ENCODE peak calls at places on chromosomes 2 and 18, in six cellular contexts. M is H1, T is neuronal stem cell, J is mesendoderm, R is IMR-90, W is trophoblast cell. H is an unnamed sample.

GRCh38 chr2:148874868-148875341 is at the start of gene KIF5C:
- DNase-seq in M (peak; percentile 83), T (peak; percentile 84), J (peak; percentile 98), R (peak; percentile 63), W (peak; percentile 47), H (peak; percentile 46)

GRCh38 chr2:80547344-80547743 is 242.8 kb upstream of the LRRTM1 start:
- DNase-seq in M (no peak), T (no peak), J (no peak), R (no peak), W (no peak), H (no peak)

GRCh38 chr2:173307287-173307686 is 47.4 kb upstream of the CDCA7 start:
- DNase-seq in M (no peak), T (no peak), J (peak; percentile 73), R (no peak), W (no peak), H (no peak)

GRCh38 chr2:10410001-10410671 is 38.0 kb downstream of the ODC1 start:
- DNase-seq in M (no peak), T (no peak), J (no peak), R (no peak), W (peak; percentile 38), H (no peak)

GRCh38 chr2:188808921-188809320 is 165.3 kb upstream of the COL3A1 start:
- DNase-seq in M (no peak), T (no peak), J (no peak), R (peak; percentile 88), W (no peak), H (peak; percentile 41)

GRCh38 chr2:231527955-231528635 is 2.1 kb downstream of the NMUR1 start:
- DNase-seq in M (no peak), T (no peak), J (no peak), R (no peak), W (no peak), H (no peak)

GRCh38 chr18:12307871-12308385 is at the start of gene TUBB6:
- DNase-seq in M (no peak), T (peak; percentile 57), J (peak; percentile 80), R (peak; percentile 81), W (peak; percentile 71), H (peak; percentile 88)

GRCh38 chr18:11175266-11175947 is 26.0 kb upstream of the PIEZO2 start:
- DNase-seq in M (no peak), T (no peak), J (no peak), R (peak; percentile 85), W (peak; percentile 50), H (peak; percentile 13)

GRCh38 chr2:48107326-48107925 is 201.1 kb upstream of the FBXO11 start:
- DNase-seq in M (no peak), T (no peak), J (peak; percentile 61), R (peak; percentile 77), W (peak; percentile 97), H (peak; percentile 92)

GRCh38 chr2:112092286-112093041 is 37.4 kb downstream of the TMEM87B start:
- DNase-seq in M (no peak), T (no peak), J (peak; percentile 64), R (peak; percentile 83), W (peak; percentile 58), H (peak; percentile 72)

GRCh38 chr2:33436083-33436482 is 40.4 kb upstream of the RASGRP3 start:
- DNase-seq in M (no peak), T (no peak), J (no peak), R (no peak), W (no peak), H (peak; percentile 56)

GRCh38 chr2:152715854-152716428 is 1.3 kb downstream of the PRPF40A start:
- DNase-seq in M (peak; percentile 17), T (no peak), J (peak; percentile 81), R (peak; percentile 5), W (no peak), H (peak; percentile 54)

GRCh38 chr2:132373391-132374135 is 43.0 kb upstream of the GPR39 start:
- DNase-seq in M (no peak), T (no peak), J (no peak), R (no peak), W (no peak), H (no peak)

GRCh38 chr2:56801770-56802169 is 618.0 kb downstream of the CCDC85A start:
- DNase-seq in M (no peak), T (no peak), J (no peak), R (no peak), W (no peak), H (peak; percentile 6)

GRCh38 chr2:69092857-69093256 is 79.9 kb downstream of the ANTXR1 start:
- DNase-seq in M (no peak), T (no peak), J (no peak), R (no peak), W (no peak), H (no peak)

GRCh38 chr2:220188031-220188430 is 560.6 kb downstream of the SLC4A3 start:
- DNase-seq in M (no peak), T (no peak), J (no peak), R (peak; percentile 43), W (no peak), H (peak; percentile 6)

GRCh38 chr2:128198666-128199065 is 107.7 kb downstream of the UGGT1 start:
- DNase-seq in M (no peak), T (no peak), J (no peak), R (no peak), W (no peak), H (no peak)

GRCh38 chr2:31322376-31322775 is 88.4 kb downstream of the EHD3 start:
- DNase-seq in M (no peak), T (no peak), J (no peak), R (peak; percentile 68), W (no peak), H (peak; percentile 33)

GRCh38 chr18:68796936-68797690 is 767 bp upstream of the CCDC102B start:
- DNase-seq in M (no peak), T (no peak), J (peak; percentile 41), R (peak; percentile 83), W (no peak), H (peak; percentile 87)

GRCh38 chr2:189412330-189412953 is 28.8 kb upstream of the WDR75 start:
- DNase-seq in M (no peak), T (peak; percentile 35), J (peak; percentile 48), R (peak; percentile 74), W (peak; percentile 70), H (peak; percentile 82)

GRCh38 chr18:47331051-47331450 is 79.6 kb upstream of the SKOR2 start:
- DNase-seq in M (no peak), T (no peak), J (no peak), R (no peak), W (no peak), H (no peak)

GRCh38 chr2:147031897-147032296 is 812.9 kb upstream of the ACVR2A start:
- DNase-seq in M (no peak), T (no peak), J (no peak), R (no peak), W (no peak), H (no peak)

GRCh38 chr18:77058186-77058847 is 74.3 kb downstream of the MBP start:
- DNase-seq in M (no peak), T (no peak), J (no peak), R (no peak), W (no peak), H (no peak)

GRCh38 chr18:22977847-22978701 is 44.9 kb downstream of the RBBP8 start:
- DNase-seq in M (no peak), T (no peak), J (no peak), R (peak; percentile 89), W (peak; percentile 37), H (peak; percentile 80)

GRCh38 chr2:238180554-238180953 is 21.8 kb downstream of the ERFE start:
- DNase-seq in M (no peak), T (no peak), J (no peak), R (no peak), W (no peak), H (no peak)
- H3K36me3 ChIP-seq in M (peaks cover 78% of the 10 kb centered on the region), T (peaks cover 38% of the 10 kb centered on the region), J (peaks cover 26% of the 10 kb centered on the region), R (peaks cover 55% of the 10 kb centered on the region), W (peaks cover 59% of the 10 kb centered on the region), H (peaks cover 88% of the 10 kb centered on the region)

GRCh38 chr2:65465857-65466256 is 33.5 kb upstream of the SPRED2 start:
- DNase-seq in M (no peak), T (no peak), J (no peak), R (no peak), W (no peak), H (no peak)
- H4K8ac ChIP-seq in M (no peak overlapping the region), T (no peak overlapping the region), J (no peak overlapping the region), R (no peak overlapping the region), W (no peak overlapping the region), H (no peak overlapping the region)

DNA sequence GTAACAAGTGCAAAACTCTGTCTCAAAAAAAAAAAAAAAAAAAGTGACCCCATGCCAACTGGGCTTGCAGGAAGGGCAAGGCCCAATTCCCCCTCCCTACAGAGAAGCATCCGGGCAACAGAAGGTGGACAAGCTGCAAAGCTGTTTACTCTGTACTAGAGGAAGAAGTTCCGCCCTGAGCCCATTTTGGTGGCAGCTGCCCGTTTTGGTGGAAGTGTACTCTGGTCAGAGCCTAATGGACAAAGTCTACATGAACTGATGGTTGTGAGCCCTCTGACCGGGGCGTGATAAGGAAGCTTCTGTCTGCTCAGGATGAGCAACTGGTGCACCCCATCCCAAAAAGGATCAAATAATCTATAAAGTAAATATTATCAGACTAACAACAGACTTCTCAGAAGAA is 65.0 kb downstream of the TRAPPC8 start:
- DNase-seq in M (no peak), T (no peak), J (no peak), R (no peak), W (no peak), H (no peak)
- H3K36me3 ChIP-seq in M (peaks cover 30% of the 10 kb centered on the region), T (peaks cover 8% of the 10 kb centered on the region), J (peaks cover 2% of the 10 kb centered on the region), R (peaks cover 17% of the 10 kb centered on the region), W (peaks cover 13% of the 10 kb centered on the region), H (peaks cover 22% of the 10 kb centered on the region)

DNA sequence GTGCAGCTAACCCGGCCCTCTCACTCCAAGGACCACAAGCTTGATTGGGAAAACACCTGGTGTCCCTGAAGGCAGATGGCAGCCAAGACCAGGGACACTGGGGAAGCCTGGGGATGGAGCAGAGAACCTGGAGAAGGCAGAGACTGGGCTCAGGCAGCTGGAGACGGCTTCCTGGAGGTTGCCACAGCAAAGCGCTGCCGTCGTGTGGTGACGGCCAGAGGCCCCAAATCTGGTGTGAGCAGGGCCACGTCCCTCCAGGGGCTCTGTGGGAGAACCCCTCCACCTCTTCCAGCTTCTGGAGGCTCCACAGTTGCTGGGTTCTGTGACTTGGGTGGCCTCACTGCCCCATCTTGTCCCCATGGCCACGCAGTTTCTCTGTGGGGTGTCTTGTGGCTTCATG is 484.9 kb upstream of the SALL3 start:
- DNase-seq in M (no peak), T (no peak), J (no peak), R (no peak), W (no peak), H (no peak)
- H4K8ac ChIP-seq in M (no peak overlapping the region), T (no peak overlapping the region), J (no peak overlapping the region), R (no peak overlapping the region), W (no peak overlapping the region), H (no peak overlapping the region)

GRCh38 chr2:1671916-1672315 is 72.4 kb downstream of the PXDN start:
- DNase-seq in M (no peak), T (no peak), J (no peak), R (no peak), W (no peak), H (no peak)
- H3K36me3 ChIP-seq in M (peaks cover 36% of the 10 kb centered on the region), T (peaks cover 43% of the 10 kb centered on the region), J (peaks cover 12% of the 10 kb centered on the region), R (peaks cover 51% of the 10 kb centered on the region), W (peaks cover 53% of the 10 kb centered on the region), H (peaks cover 71% of the 10 kb centered on the region)

GRCh38 chr2:169086893-169087467 is 17.6 kb downstream of the DHRS9 start:
- DNase-seq in M (no peak), T (no peak), J (no peak), R (no peak), W (peak; percentile 64), H (no peak)
- H4K8ac ChIP-seq in M (no peak overlapping the region), T (no peak overlapping the region), J (no peak overlapping the region), R (no peak overlapping the region), W (no peak overlapping the region), H (no peak overlapping the region)

DNA sequence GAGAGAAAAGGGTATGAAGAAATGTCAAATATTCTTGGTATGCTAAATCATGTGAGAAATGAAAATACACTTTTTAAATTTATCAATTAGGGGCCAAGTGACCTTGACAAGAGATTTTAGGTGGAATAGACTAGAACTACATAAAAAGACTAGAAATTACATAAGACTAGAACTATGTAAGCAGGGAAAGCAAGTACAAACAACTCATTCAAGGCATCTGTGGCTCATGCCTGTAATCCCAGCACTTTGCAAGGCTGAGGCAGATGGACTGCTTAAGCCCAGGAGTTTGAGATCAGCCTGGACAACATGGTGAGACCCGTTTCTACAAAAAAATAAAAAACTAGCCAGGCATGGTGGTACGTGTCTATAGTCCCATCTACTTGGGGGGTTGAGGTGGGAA is 20.3 kb downstream of the SF3B1 start:
- DNase-seq in M (no peak), T (no peak), J (no peak), R (no peak), W (no peak), H (no peak)
- H3K36me3 ChIP-seq in M (peaks cover 96% of the 10 kb centered on the region), T (peaks cover 26% of the 10 kb centered on the region), J (peaks cover 7% of the 10 kb centered on the region), R (peaks cover 68% of the 10 kb centered on the region), W (peaks cover 61% of the 10 kb centered on the region), H (peaks cover 91% of the 10 kb centered on the region)